ENCODE peak calls at places on chromosomes 6 and 20, in nine cellular contexts. C is GM12878, Q is HepG2, E is uterus, D is sigmoid colon, I is body of pancreas, R is heart left ventricle, H is tibial nerve, P is prostate gland. F is an unnamed sample.

GRCh38 chr6:36853325-36853724 is 14.1 kb upstream of the CPNE5 start:
- DNase-seq in C (no peak), Q (no peak), E (peak; percentile 61), D (peak; percentile 83), I (no peak), R (no peak), H (peak; percentile 54), P (peak; percentile 50), F (no peak)

GRCh38 chr20:1933465-1933870 is 38.3 kb downstream of the SIRPA start:
- DNase-seq in C (no peak), Q (no peak), E (peak; percentile 70), D (peak; percentile 94), I (peak; percentile 43), R (peak; percentile 75), H (no peak), P (no peak), F (no peak)

GRCh38 chr6:364609-365540 is 26.7 kb upstream of the IRF4 start:
- DNase-seq in C (peak; percentile 78), Q (no peak), E (no peak), D (peak; percentile 63), I (no peak), R (no peak), H (no peak), P (no peak), F (peak; percentile 32)

GRCh38 chr6:15430181-15430580 is 184.3 kb downstream of the JARID2 start:
- DNase-seq in C (no peak), Q (no peak), E (no peak), D (no peak), I (no peak), R (no peak), H (no peak), P (no peak), F (no peak)

GRCh38 chr6:47083586-47084047 is 41.5 kb upstream of the ADGRF1 start:
- DNase-seq in C (no peak), Q (peak; percentile 86), E (peak; percentile 95), D (peak; percentile 98), I (peak; percentile 89), R (peak; percentile 88), H (peak; percentile 82), P (peak; percentile 65), F (peak; percentile 18)

GRCh38 chr6:53358440-53359087 is 9.8 kb upstream of the ELOVL5 start:
- DNase-seq in C (no peak), Q (no peak), E (no peak), D (no peak), I (no peak), R (no peak), H (no peak), P (no peak), F (peak; percentile 75)

GRCh38 chr20:15942130-15942529 is 631.1 kb downstream of the KIF16B start:
- DNase-seq in C (no peak), Q (no peak), E (no peak), D (no peak), I (no peak), R (no peak), H (no peak), P (no peak), F (no peak)

GRCh38 chr6:82144852-82145332 is 102.7 kb downstream of the IBTK start:
- DNase-seq in C (no peak), Q (peak; percentile 56), E (peak; percentile 25), D (no peak), I (peak; percentile 68), R (peak; percentile 77), H (peak; percentile 59), P (no peak), F (peak; percentile 72)

GRCh38 chr6:130752292-130752691 is 74.9 kb upstream of the SMLR1 start:
- DNase-seq in C (no peak), Q (no peak), E (no peak), D (no peak), I (no peak), R (no peak), H (no peak), P (no peak), F (no peak)

GRCh38 chr20:25066386-25066785 is 8.4 kb upstream of the ACSS1 start:
- DNase-seq in C (no peak), Q (no peak), E (peak; percentile 13), D (no peak), I (peak; percentile 76), R (no peak), H (no peak), P (no peak), F (peak; percentile 43)

GRCh38 chr6:87012035-87012434 is 74.7 kb downstream of the HTR1E start:
- DNase-seq in C (peak; percentile 7), Q (no peak), E (no peak), D (no peak), I (no peak), R (no peak), H (no peak), P (no peak), F (no peak)

GRCh38 chr6:297571-298232 is 5.4 kb downstream of the DUSP22 start:
- DNase-seq in C (no peak), Q (no peak), E (no peak), D (no peak), I (no peak), R (no peak), H (no peak), P (no peak), F (no peak)

GRCh38 chr20:64232794-64233193 is 22.8 kb upstream of the PCMTD2 start:
- DNase-seq in C (no peak), Q (no peak), E (no peak), D (no peak), I (peak; percentile 34), R (no peak), H (no peak), P (peak; percentile 29), F (no peak)

GRCh38 chr6:38470548-38470947 is 169.2 kb downstream of the BTBD9 start:
- DNase-seq in C (no peak), Q (no peak), E (no peak), D (no peak), I (no peak), R (no peak), H (no peak), P (no peak), F (no peak)

GRCh38 chr6:1593958-1594314 is 15.8 kb upstream of the FOXC1 start:
- DNase-seq in C (no peak), Q (no peak), E (no peak), D (no peak), I (no peak), R (no peak), H (no peak), P (no peak), F (peak; percentile 32)

DNA sequence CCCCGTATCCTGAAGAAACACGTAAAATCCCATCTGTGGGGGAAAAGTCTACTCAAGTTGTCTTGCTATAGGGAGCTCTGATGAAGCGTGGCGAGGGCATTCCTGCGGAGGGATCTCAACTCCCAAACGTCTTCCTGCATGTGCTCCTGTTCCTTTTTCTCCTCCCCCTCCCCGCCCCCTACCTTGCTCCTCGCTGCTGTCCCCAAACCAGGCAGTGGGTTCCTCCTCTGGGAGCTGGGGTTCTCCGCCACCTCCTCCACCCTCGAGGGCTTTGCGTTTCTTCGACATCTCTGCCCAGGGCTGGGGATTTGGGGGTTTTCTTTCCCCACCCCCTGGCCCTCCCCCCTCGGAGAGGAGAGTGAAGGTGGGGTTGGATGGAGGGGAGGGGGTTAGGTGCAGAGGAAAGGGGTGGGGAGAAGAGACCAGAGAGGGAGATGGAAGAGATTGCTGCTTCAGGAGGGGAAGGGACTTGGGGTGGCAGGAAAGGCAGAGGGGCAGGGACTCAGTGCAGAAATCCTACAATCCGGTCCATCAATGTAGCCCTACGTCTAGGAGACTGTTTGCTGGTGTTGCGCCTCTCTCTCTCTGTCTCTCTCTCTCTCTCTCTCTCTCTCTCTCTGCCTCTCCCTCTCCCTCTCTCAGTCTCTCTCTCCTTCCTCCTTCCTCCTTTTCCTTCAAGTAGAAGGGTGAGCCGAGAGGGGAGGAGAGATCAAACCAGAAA is 181.6 kb downstream of the TBXT start:
- DNase-seq in C (no peak), Q (no peak), E (no peak), D (no peak), I (no peak), R (no peak), H (no peak), P (no peak), F (no peak)
- TF ChIP-seq POLR2A in C (no peak), Q (no peak), E (no peak), D (no peak), I (no peak), R (no peak), H (no peak), P (no peak), F (no peak)

GRCh38 chr6:21597243-21597682 is 3.7 kb downstream of the SOX4 start:
- DNase-seq in C (no peak), Q (no peak), E (no peak), D (no peak), I (no peak), R (no peak), H (no peak), P (no peak), F (no peak)
- TF ChIP-seq CTCF in C (no peak), Q (no peak), E (no peak), D (no peak), I (no peak), R (no peak), H (no peak), P (no peak), F (no peak)

DNA sequence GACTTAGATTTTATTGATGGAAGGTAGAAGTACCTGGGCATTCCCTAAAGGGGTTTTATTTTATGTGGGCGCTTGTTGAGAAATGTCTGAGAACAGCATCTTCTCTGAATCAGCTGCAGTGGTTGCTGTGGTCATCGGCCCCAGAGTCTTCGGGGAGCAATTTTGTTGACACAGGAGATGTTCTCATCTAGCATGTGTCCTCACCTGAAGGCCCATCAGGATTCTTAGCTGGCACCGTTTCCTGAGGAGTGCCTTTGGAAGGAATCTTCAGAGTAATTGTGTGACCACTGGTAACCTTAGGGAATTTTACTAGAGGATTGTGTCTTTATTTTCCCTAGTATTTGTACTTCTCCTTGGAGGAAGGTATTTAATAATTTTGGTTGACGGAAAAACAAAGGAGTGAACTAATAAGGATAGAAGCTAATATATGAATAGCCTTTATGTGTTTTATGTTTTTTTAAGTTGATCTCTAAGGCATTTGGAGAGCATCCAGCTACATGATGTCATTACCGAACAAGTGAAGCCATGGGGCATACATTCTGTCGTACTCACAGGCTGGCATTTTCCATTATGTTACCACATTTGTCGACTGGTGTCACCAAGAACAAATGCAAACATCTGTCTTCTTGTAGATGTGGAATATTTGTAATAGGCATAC is 41.7 kb downstream of the TULP4 start:
- DNase-seq in C (no peak), Q (no peak), E (no peak), D (no peak), I (no peak), R (no peak), H (no peak), P (no peak), F (no peak)
- H3K36me3 ChIP-seq in C (no peaks in the 10 kb centered on the region), Q (peaks cover 2% of the 10 kb centered on the region), E (no peaks in the 10 kb centered on the region), D (no peaks in the 10 kb centered on the region), I (no peaks in the 10 kb centered on the region), R (no peaks in the 10 kb centered on the region), H (no peaks in the 10 kb centered on the region), P (no peaks in the 10 kb centered on the region), F (no peaks in the 10 kb centered on the region)

DNA sequence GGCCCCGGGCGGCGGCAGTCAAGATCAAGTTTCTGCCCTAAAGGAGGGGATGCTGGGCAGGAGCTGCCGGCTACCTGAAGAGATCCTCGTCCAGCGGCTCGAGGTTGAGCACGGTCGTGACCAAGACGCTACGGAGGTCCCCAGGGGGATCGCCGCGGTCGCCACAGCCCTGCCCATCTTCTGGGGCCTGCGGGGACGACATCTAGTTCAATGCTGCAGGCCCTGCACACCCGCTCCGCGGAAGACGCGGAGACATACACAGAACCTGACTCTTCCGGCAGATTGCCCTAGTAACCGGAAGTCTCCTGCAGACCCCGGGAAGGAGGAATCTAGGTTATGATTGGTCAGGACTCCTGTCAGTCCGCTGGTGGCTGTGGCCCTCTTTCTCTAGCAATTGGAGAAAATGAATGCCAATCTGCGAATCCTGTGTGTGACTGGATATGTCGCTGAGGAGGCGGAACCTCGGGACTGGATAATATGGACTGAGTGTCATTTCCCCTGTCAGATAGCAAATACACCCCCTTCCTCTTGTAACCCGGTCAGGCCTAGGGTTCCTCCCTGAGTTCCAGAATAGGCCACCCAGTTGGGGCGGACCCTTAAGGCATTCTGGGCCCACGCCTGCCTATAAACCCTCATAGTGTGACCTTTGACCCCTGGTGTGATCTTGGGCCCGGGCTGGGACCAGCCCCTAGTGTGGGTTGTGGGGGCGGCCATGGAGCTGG is at the start of the genes ACOT8 and ZSWIM3:
- DNase-seq in C (peak; percentile 100), Q (peak; percentile 100), E (peak; percentile 93), D (peak; percentile 99), I (peak; percentile 97), R (peak; percentile 100), H (peak; percentile 100), P (peak; percentile 100), F (peak; percentile 98)
- TF ChIP-seq POLR2A in C (peak; percentile 91), Q (peak; percentile 97), E (peak; percentile 70), D (peak; percentile 54), I (peak; percentile 81), R (peak; percentile 82), H (peak; percentile 79), P (peak; percentile 39), F (peak; percentile 86)

F was measured in Peyer's patch.